ENCODE peak calls at places on chromosomes 3 and 15, in seven cellular contexts. Y is lung, N is coronary artery, Q is OCI-LY7, I is pancreas, U is left lung, D is RWPE1. Z is an unnamed sample.
A peak's percentile ranks its signal among the peaks of the same experiment; 100 is the strongest.

GRCh38 chr3:127822836-127823589 is 698 bp upstream of the MGLL start:
- DNase-seq in Y (peak; percentile 49), N (peak; percentile 84), Q (no peak), I (peak; percentile 12), U (peak; percentile 91), D (no peak), Z (no peak)

GRCh38 chr15:61421938-61422337 is 192.8 kb upstream of the RORA start:
- DNase-seq in Y (no peak), N (no peak), Q (no peak), I (no peak), U (no peak), D (no peak), Z (no peak)

GRCh38 chr15:101773496-101774100 is 29.7 kb upstream of the OR4F6 start:
- DNase-seq in Y (no peak), N (peak; percentile 36), Q (peak; percentile 11), I (no peak), U (peak; percentile 41), D (no peak), Z (no peak)

GRCh38 chr3:195403841-195404408 is 38.9 kb downstream of the ACAP2 start:
- DNase-seq in Y (no peak), N (no peak), Q (no peak), I (no peak), U (no peak), D (no peak), Z (no peak)

GRCh38 chr15:48754011-48754410 is 56.9 kb downstream of the CEP152 start:
- DNase-seq in Y (no peak), N (no peak), Q (no peak), I (no peak), U (no peak), D (no peak), Z (no peak)

GRCh38 chr3:194688946-194689345 is 3.3 kb downstream of the FAM43A start:
- DNase-seq in Y (no peak), N (peak; percentile 61), Q (no peak), I (no peak), U (no peak), D (no peak), Z (no peak)

GRCh38 chr3:153442386-153442785 is 280.4 kb downstream of the RAP2B start:
- DNase-seq in Y (no peak), N (no peak), Q (no peak), I (no peak), U (no peak), D (no peak), Z (no peak)

GRCh38 chr3:148606979-148607378 is 90.7 kb upstream of the AGTR1 start:
- DNase-seq in Y (no peak), N (no peak), Q (no peak), I (no peak), U (no peak), D (no peak), Z (no peak)

GRCh38 chr3:127825764-127826163 is 3.4 kb upstream of the MGLL start:
- DNase-seq in Y (no peak), N (no peak), Q (no peak), I (no peak), U (no peak), D (no peak), Z (no peak)

GRCh38 chr15:84079885-84080777 is 155.4 kb upstream of the GOLGA6L4 start:
- DNase-seq in Y (no peak), N (no peak), Q (peak; percentile 53), I (peak; percentile 24), U (peak; percentile 76), D (peak; percentile 5), Z (no peak)

GRCh38 chr3:168095611-168096209 is at the start of gene GOLIM4:
- DNase-seq in Y (peak; percentile 95), N (peak; percentile 98), Q (peak; percentile 96), I (peak; percentile 96), U (peak; percentile 97), D (peak; percentile 95), Z (peak; percentile 89)

GRCh38 chr3:138465927-138466326 is 31.5 kb downstream of the ESYT3 start:
- DNase-seq in Y (no peak), N (no peak), Q (no peak), I (no peak), U (no peak), D (no peak), Z (no peak)

GRCh38 chr3:197380786-197381185 is 82.4 kb upstream of the DLG1 start:
- DNase-seq in Y (no peak), N (no peak), Q (no peak), I (no peak), U (no peak), D (no peak), Z (peak; percentile 67)

DNA sequence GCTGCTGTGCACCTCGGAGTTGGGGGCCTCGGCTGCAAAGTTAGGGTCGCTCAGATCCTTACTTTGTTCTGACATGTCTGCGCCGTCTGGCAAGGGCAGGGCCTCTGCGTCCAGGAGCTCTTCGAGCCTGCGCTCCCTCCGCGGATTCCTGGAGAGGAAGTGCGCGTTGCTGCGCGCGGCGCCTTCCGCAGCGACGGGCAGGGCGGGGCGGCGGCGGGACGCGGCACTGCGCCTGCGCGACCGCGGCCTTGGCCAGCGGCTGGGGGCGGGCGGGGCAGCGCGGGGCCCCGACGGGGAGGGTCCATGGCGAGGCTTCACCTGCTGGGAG is at the start of gene NDN:
- DNase-seq in Y (peak; percentile 42), N (no peak), Q (no peak), I (peak; percentile 53), U (peak; percentile 82), D (no peak), Z (no peak)
- H3K27ac ChIP-seq in Y (peak within 1 kb of the TSS; percentile 56), N (no peak within 1 kb of the TSS), Q (no peak within 1 kb of the TSS), I (no peak within 1 kb of the TSS), U (no peak within 1 kb of the TSS), D (no peak within 1 kb of the TSS), Z (no peak within 1 kb of the TSS)

DNA sequence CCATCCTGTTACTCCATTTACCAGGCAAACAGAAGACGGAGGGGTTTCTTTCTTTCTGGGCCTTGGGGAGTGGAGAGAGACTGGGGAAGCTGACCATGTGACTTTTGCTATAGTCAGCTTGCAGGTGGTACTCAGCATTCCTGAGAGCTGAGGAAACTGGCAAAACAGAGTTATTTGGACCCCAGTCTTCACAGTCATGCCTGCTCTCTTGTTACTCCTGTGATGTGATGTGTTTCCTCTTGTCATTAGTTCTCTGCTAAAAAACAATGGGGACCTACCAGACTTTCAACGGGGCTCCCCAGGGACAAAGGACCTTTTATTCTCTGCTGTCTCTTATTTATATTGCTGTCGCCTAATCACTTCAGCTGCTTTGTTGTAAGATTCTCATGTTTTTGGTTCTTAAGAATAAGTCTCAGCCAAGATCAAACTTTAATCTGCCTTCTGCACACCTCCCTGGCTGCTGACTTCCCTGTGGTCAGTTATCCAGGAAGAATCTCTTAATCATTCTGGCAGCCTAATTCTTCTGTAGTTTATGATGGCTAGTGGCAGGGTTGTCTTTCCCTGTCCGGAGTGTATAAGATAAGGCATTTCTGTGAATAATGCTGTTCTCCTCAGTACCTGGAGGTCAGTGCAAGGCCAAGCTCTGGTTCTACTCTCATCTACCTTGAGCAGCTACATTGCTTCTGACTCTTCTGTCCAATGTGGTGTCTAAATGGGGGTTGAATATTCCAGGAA is 8.8 kb downstream of the STARD9 start:
- DNase-seq in Y (no peak), N (no peak), Q (no peak), I (no peak), U (no peak), D (no peak), Z (no peak)
- H3K27ac ChIP-seq in Y (peak overlapping the region; percentile 65), N (peak overlapping the region; percentile 43), Q (no peak overlapping the region), I (no peak overlapping the region), U (no peak overlapping the region), D (no peak overlapping the region), Z (no peak overlapping the region)

DNA sequence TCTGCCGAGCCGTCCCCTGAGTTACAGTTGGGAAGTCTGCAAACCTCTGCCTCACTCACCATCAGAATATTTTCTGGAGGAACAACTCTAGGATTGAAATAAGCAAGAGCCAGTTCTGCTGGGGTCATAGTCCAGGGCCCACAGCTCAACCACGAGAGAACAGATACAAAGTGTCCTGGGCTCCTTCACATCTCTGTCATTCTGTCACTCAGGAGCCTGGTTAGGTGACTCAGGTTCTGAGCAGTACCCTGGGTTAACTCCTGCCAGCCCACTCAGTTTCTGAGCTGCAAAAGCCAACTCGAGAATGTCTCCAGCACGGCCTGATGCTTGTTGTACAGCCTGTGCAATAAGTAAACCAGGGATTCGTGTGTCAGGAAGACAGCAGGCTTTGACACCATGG is 155.7 kb downstream of the SLCO3A1 start:
- DNase-seq in Y (no peak), N (no peak), Q (no peak), I (no peak), U (no peak), D (no peak), Z (no peak)
- H3K27ac ChIP-seq in Y (peak overlapping the region; percentile 38), N (peak overlapping the region; percentile 6), Q (no peak overlapping the region), I (no peak overlapping the region), U (no peak overlapping the region), D (no peak overlapping the region), Z (no peak overlapping the region)

GRCh38 chr15:88574062-88574461 is 27.6 kb upstream of the DET1 start:
- DNase-seq in Y (no peak), N (no peak), Q (no peak), I (no peak), U (no peak), D (no peak), Z (no peak)

GRCh38 chr15:88574646-88575045 is 28.2 kb upstream of the DET1 start:
- DNase-seq in Y (no peak), N (no peak), Q (no peak), I (no peak), U (no peak), D (no peak), Z (no peak)

GRCh38 chr15:88572030-88572333 is 25.5 kb upstream of the DET1 start:
- DNase-seq in Y (no peak), N (no peak), Q (no peak), I (no peak), U (no peak), D (no peak), Z (no peak)

GRCh38 chr15:88568589-88568988 is 22.1 kb upstream of the DET1 start:
- DNase-seq in Y (no peak), N (no peak), Q (no peak), I (no peak), U (no peak), D (no peak), Z (no peak)

DNA sequence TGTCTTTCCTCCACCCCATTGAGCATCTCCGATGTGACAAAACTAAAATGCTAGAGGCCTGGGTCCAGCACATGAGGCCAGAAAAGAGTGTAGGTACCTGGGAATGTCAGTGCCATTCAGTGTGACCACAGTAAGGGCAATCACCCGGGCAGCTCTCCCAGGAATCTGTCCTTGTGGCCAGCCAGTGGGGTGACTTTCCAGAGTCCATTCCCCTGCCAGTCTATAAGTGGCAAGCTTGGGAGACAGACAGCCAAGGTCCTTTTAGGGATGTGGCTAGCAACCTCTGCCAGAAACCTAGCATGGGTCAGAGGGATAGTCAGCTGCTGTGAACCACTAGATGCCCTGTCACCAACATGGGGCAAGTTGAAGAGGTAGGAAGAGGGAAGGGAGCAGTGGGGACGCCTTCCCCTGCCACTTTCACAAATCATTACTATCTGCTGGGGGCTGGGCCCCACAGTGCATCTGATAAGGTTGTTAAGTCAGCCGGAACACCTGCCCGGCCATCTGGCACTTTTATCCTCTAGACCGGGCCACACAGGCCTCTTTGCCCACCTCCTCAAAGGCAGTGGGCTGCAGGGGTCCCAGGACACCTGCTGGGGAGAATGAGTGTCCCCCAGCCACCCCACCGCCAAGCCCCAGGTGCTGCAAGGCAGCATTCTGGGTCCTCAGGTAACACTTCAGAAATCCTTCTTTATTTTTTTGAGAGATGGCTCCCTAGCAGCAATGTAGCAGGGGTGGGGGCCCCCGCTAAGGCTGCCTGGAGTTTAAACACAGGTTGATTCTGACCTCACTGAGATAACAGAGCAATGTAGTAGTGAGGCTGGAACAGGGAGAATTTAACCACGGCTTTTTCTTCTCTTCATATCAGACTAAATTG is 24.9 kb upstream of the DET1 start:
- DNase-seq in Y (no peak), N (no peak), Q (no peak), I (no peak), U (no peak), D (no peak), Z (no peak)
- H3K27ac ChIP-seq in Y (no peak overlapping the region), N (no peak overlapping the region), Q (no peak overlapping the region), I (no peak overlapping the region), U (no peak overlapping the region), D (no peak overlapping the region), Z (no peak overlapping the region)

GRCh38 chr3:50168791-50169190 is 13.7 kb downstream of the SEMA3F start:
- DNase-seq in Y (no peak), N (no peak), Q (no peak), I (no peak), U (no peak), D (no peak), Z (no peak)
- H3K27ac ChIP-seq in Y (peak overlapping the region; percentile 84), N (peak overlapping the region; percentile 82), Q (no peak overlapping the region), I (no peak overlapping the region), U (no peak overlapping the region), D (peak overlapping the region; percentile 99), Z (peak overlapping the region; percentile 94)